ENCODE peak calls at places on chromosomes 6 and 20, in four cellular contexts. O is astrocyte of the hippocampus; B is cardiac fibroblast; E is activated naive CD4-positive, alpha-beta T cell treated with anti-CD3 and anti-CD28 coated beads for 36 hours. U is an unnamed sample.

GRCh38 chr6:35443341-35444030 is 8.7 kb upstream of the FANCE start:
- DNase-seq in O (peak; percentile 31), B (no peak), E (no peak), U (no peak)

GRCh38 chr6:13431059-13431656 is 56.2 kb downstream of the GFOD1 start:
- DNase-seq in O (no peak), B (no peak), E (no peak), U (no peak)

GRCh38 chr6:25629202-25629584 is 22.8 kb upstream of the SCGN start:
- DNase-seq in O (no peak), B (no peak), E (no peak), U (no peak)

GRCh38 chr6:98924647-98925046 is 23.1 kb downstream of the FBXL4 start:
- DNase-seq in O (no peak), B (no peak), E (no peak), U (no peak)

GRCh38 chr6:149335924-149336323 is 18.4 kb downstream of the TAB2 start:
- DNase-seq in O (peak; percentile 48), B (peak; percentile 86), E (peak; percentile 84), U (peak; percentile 78)

GRCh38 chr6:157982297-157982579 is 575 bp downstream of the SYNJ2 start:
- DNase-seq in O (peak; percentile 67), B (peak; percentile 46), E (peak; percentile 57), U (peak; percentile 50)

GRCh38 chr6:52393780-52394179 is 26.4 kb upstream of the EFHC1 start:
- DNase-seq in O (no peak), B (no peak), E (no peak), U (no peak)

GRCh38 chr6:65155083-65155482 is 551.9 kb downstream of the EYS start:
- DNase-seq in O (no peak), B (no peak), E (no peak), U (no peak)

GRCh38 chr20:61185841-61186601 is 66.0 kb upstream of the CDH4 start:
- DNase-seq in O (peak; percentile 93), B (peak; percentile 96), E (no peak), U (peak; percentile 86)

GRCh38 chr20:7702141-7702540 is 238.1 kb downstream of the HAO1 start:
- DNase-seq in O (no peak), B (peak; percentile 33), E (no peak), U (peak; percentile 9)

GRCh38 chr6:159983641-159984080 is 14.8 kb downstream of the IGF2R start:
- DNase-seq in O (no peak), B (no peak), E (no peak), U (no peak)

GRCh38 chr6:80457044-80457933 is 350.8 kb downstream of the BCKDHB start:
- DNase-seq in O (peak; percentile 95), B (peak; percentile 97), E (no peak), U (peak; percentile 94)

GRCh38 chr6:115582386-115582785 is 478.3 kb downstream of the FRK start:
- DNase-seq in O (no peak), B (no peak), E (no peak), U (no peak)

GRCh38 chr6:14540859-14541540 is 423.4 kb downstream of the CD83 start:
- DNase-seq in O (no peak), B (no peak), E (no peak), U (no peak)

GRCh38 chr6:1597121-1597744 is 12.5 kb upstream of the FOXC1 start:
- DNase-seq in O (no peak), B (no peak), E (no peak), U (no peak)

GRCh38 chr6:121522265-121522664 is 86.8 kb downstream of the GJA1 start:
- DNase-seq in O (peak; percentile 94), B (peak; percentile 99), E (no peak), U (peak; percentile 93)

GRCh38 chr20:39605908-39606307 is 643.8 kb downstream of the DHX35 start:
- DNase-seq in O (no peak), B (no peak), E (no peak), U (peak; percentile 85)

GRCh38 chr6:168111911-168112310 is 32.9 kb upstream of the FRMD1 start:
- DNase-seq in O (no peak), B (no peak), E (no peak), U (no peak)